ENCODE peak calls at places on chromosome 14, in five cellular contexts. Q, J, H, U and C are unnamed samples.

GRCh38 chr14:106276326-106277267 is 750.2 kb downstream of the TMEM121 start:
- DNase-seq in Q (no peak), J (no peak), H (no peak), U (no peak), C (peak)

GRCh38 chr14:65927871-65928270 is 515.3 kb downstream of the FUT8 start:
- DNase-seq in Q (no peak), J (peak), H (no peak), U (peak), C (peak)

GRCh38 chr14:48598458-48598857 is 923.1 kb upstream of the MDGA2 start:
- DNase-seq in Q (no peak), J (no peak), H (no peak), U (no peak), C (no peak)

GRCh38 chr14:57732886-57733285 is 133.0 kb downstream of the SLC35F4 start:
- DNase-seq in Q (no peak), J (no peak), H (peak), U (no peak), C (no peak)

GRCh38 chr14:36647827-36648753 is 13.6 kb upstream of the PAX9 start:
- DNase-seq in Q (peak), J (peak), H (peak), U (no peak), C (no peak)

GRCh38 chr14:61527325-61528100 is 167.8 kb upstream of the HIF1A start:
- DNase-seq in Q (peak), J (no peak), H (peak), U (no peak), C (no peak)

GRCh38 chr14:33457617-33458016 is 493.3 kb downstream of the EGLN3 start:
- DNase-seq in Q (no peak), J (no peak), H (peak), U (no peak), C (no peak)

GRCh38 chr14:66140213-66140918 is 345.8 kb upstream of the CCDC196 start:
- DNase-seq in Q (no peak), J (no peak), H (no peak), U (no peak), C (peak)

GRCh38 chr14:70811578-70811977 is 2.3 kb upstream of the MAP3K9 start:
- DNase-seq in Q (peak), J (no peak), H (no peak), U (no peak), C (no peak)

GRCh38 chr14:94174622-94175402 is 690 bp downstream of the PPP4R4 start:
- DNase-seq in Q (no peak), J (peak), H (no peak), U (no peak), C (no peak)

GRCh38 chr14:99578541-99579044 is 25.4 kb downstream of the CCDC85C start:
- DNase-seq in Q (no peak), J (no peak), H (no peak), U (no peak), C (no peak)

GRCh38 chr14:20477211-20477876 is 8.1 kb downstream of the PNP start:
- DNase-seq in Q (no peak), J (no peak), H (peak), U (peak), C (peak)

GRCh38 chr14:66234411-66234810 is 251.8 kb upstream of the CCDC196 start:
- DNase-seq in Q (no peak), J (no peak), H (no peak), U (no peak), C (no peak)

GRCh38 chr14:74425525-74426201 is 347 bp downstream of the SYNDIG1L start:
- DNase-seq in Q (no peak), J (peak), H (no peak), U (peak), C (no peak)

GRCh38 chr14:37172936-37173613 is 669 bp upstream of the SLC25A21 start:
- DNase-seq in Q (no peak), J (no peak), H (no peak), U (no peak), C (no peak)

GRCh38 chr14:56119221-56119967 is 1.2 kb downstream of the PELI2 start:
- DNase-seq in Q (no peak), J (peak), H (peak), U (no peak), C (no peak)

GRCh38 chr14:33287204-33287603 is 348.5 kb downstream of the NPAS3 start:
- DNase-seq in Q (no peak), J (no peak), H (no peak), U (no peak), C (no peak)

GRCh38 chr14:68552597-68552996 is 240.3 kb downstream of the ZFP36L1 start:
- DNase-seq in Q (no peak), J (no peak), H (peak), U (no peak), C (no peak)

GRCh38 chr14:65012353-65012752 is 25.7 kb downstream of the FNTB start:
- DNase-seq in Q (no peak), J (no peak), H (no peak), U (no peak), C (no peak)

GRCh38 chr14:103003351-103003615 is 54.1 kb downstream of the CDC42BPB start:
- DNase-seq in Q (no peak), J (peak), H (no peak), U (no peak), C (no peak)

GRCh38 chr14:85358136-85358785 is 171.7 kb upstream of the FLRT2 start:
- DNase-seq in Q (no peak), J (no peak), H (no peak), U (no peak), C (no peak)

GRCh38 chr14:97513891-97514290 is 716.7 kb downstream of the VRK1 start:
- DNase-seq in Q (no peak), J (no peak), H (no peak), U (no peak), C (no peak)

GRCh38 chr14:73239463-73240241 is 2.3 kb downstream of the PAPLN start:
- DNase-seq in Q (no peak), J (peak), H (no peak), U (no peak), C (no peak)

GRCh38 chr14:38290601-38291190 is 34.8 kb upstream of the CLEC14A start:
- DNase-seq in Q (peak), J (no peak), H (peak), U (no peak), C (no peak)

GRCh38 chr14:60945984-60946383 is 34.9 kb downstream of the TRMT5 start:
- DNase-seq in Q (no peak), J (no peak), H (no peak), U (no peak), C (peak)

GRCh38 chr14:35895256-35895655 is 69.1 kb downstream of the BRMS1L start:
- DNase-seq in Q (no peak), J (no peak), H (no peak), U (no peak), C (no peak)

GRCh38 chr14:73460691-73461127 is 2.4 kb upstream of the NUMB start:
- DNase-seq in Q (no peak), J (no peak), H (peak), U (no peak), C (no peak)

GRCh38 chr14:51368721-51369163 is 128.7 kb downstream of the TMX1 start:
- DNase-seq in Q (no peak), J (no peak), H (peak), U (no peak), C (no peak)

GRCh38 chr14:97536421-97536820 is 739.2 kb downstream of the VRK1 start:
- DNase-seq in Q (no peak), J (no peak), H (no peak), U (no peak), C (no peak)

GRCh38 chr14:82855912-82856381 is 1322.3 kb upstream of the SEL1L start:
- DNase-seq in Q (no peak), J (no peak), H (peak), U (no peak), C (peak)

GRCh38 chr14:57943038-57943437 is 77.1 kb upstream of the SLC35F4 start:
- DNase-seq in Q (no peak), J (no peak), H (no peak), U (no peak), C (peak)

GRCh38 chr14:21300892-21301291 is 21.0 kb downstream of the RPGRIP1 start:
- DNase-seq in Q (no peak), J (peak), H (no peak), U (no peak), C (no peak)

GRCh38 chr14:100294213-100294962 is 11.9 kb downstream of the SLC25A29 start:
- DNase-seq in Q (no peak), J (peak), H (no peak), U (no peak), C (no peak)

GRCh38 chr14:69170848-69171247 is 17.9 kb upstream of the DCAF5 start:
- DNase-seq in Q (no peak), J (no peak), H (no peak), U (no peak), C (no peak)

GRCh38 chr14:74402264-74403251 is 23.5 kb downstream of the SYNDIG1L start:
- DNase-seq in Q (no peak), J (peak), H (no peak), U (no peak), C (no peak)

GRCh38 chr14:59511916-59512530 is 27.7 kb downstream of the JKAMP start:
- DNase-seq in Q (no peak), J (peak), H (peak), U (no peak), C (peak)

GRCh38 chr14:77281852-77282251 is 10.8 kb upstream of the NGB start:
- DNase-seq in Q (no peak), J (no peak), H (no peak), U (no peak), C (no peak)

GRCh38 chr14:106564058-106564643 is 1037.8 kb downstream of the TMEM121 start:
- DNase-seq in Q (peak), J (peak), H (no peak), U (peak), C (peak)

GRCh38 chr14:93112891-93113677 is 2.6 kb downstream of the ITPK1 start:
- DNase-seq in Q (peak), J (peak), H (peak), U (peak), C (peak)

GRCh38 chr14:54170301-54170700 is 213.7 kb upstream of the BMP4 start:
- DNase-seq in Q (no peak), J (no peak), H (no peak), U (no peak), C (no peak)

GRCh38 chr14:54166049-54166950 is 209.7 kb upstream of the BMP4 start:
- DNase-seq in Q (no peak), J (no peak), H (no peak), U (no peak), C (no peak)

GRCh38 chr14:54172114-54172513 is 215.5 kb upstream of the BMP4 start:
- DNase-seq in Q (no peak), J (no peak), H (no peak), U (no peak), C (peak)

GRCh38 chr14:54169254-54169924 is 212.8 kb upstream of the BMP4 start:
- DNase-seq in Q (no peak), J (no peak), H (peak), U (no peak), C (peak)

GRCh38 chr14:54168489-54168888 is 211.9 kb upstream of the BMP4 start:
- DNase-seq in Q (no peak), J (no peak), H (peak), U (no peak), C (no peak)
- H3K4me3 ChIP-seq in Q (no peak), J (no peak), H (no peak), U (no peak), C (no peak)

DNA sequence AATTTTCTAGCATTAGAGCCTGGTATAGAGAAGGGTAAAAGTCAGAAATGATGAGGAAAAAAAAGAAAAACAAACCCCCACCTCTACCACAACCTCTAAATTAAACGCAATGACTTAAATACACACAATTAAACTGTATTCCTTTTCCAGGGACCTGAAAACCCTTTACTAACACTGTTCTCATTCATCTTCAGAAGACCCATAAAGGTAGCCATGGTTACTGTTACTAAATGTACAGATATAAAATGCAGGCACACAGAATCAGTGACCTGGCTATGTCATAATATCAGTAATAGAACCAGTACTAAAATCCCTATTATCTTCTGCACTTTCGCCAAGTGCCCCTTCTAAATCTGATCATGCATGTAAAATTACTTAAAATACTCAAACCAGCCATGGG is 1.4 kb downstream of the ACIN1 start:
- DNase-seq in Q (no peak), J (no peak), H (no peak), U (no peak), C (no peak)
- H3K4me3 ChIP-seq in Q (peak), J (no peak), H (no peak), U (peak), C (peak)

GRCh38 chr14:104140213-104140462 is 1.8 kb downstream of the KIF26A start:
- DNase-seq in Q (no peak), J (no peak), H (no peak), U (no peak), C (no peak)
- H3K4me3 ChIP-seq in Q (no peak), J (no peak), H (no peak), U (no peak), C (no peak)

DNA sequence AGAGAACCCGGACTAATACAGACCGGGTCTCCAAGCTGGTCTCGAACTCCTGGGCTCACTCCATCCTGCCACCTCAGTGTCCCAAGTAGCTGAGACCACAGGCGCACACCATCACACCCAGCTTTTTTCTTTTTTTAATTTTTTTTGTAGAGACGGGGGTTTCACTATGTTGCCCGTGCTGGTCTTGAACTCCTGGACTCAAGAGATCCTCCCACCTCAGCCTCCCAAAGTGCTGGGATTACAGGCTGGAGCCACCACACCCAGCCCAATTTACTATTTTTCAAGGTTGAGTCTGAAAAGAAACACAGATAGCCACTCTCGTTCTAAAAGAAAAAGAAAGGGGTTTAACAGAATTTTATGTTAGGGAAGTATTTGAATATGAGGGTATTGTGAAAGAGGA is 1.8 kb downstream of the ERO1A start:
- DNase-seq in Q (no peak), J (no peak), H (no peak), U (no peak), C (no peak)
- H3K4me3 ChIP-seq in Q (peak), J (no peak), H (peak), U (no peak), C (no peak)

DNA sequence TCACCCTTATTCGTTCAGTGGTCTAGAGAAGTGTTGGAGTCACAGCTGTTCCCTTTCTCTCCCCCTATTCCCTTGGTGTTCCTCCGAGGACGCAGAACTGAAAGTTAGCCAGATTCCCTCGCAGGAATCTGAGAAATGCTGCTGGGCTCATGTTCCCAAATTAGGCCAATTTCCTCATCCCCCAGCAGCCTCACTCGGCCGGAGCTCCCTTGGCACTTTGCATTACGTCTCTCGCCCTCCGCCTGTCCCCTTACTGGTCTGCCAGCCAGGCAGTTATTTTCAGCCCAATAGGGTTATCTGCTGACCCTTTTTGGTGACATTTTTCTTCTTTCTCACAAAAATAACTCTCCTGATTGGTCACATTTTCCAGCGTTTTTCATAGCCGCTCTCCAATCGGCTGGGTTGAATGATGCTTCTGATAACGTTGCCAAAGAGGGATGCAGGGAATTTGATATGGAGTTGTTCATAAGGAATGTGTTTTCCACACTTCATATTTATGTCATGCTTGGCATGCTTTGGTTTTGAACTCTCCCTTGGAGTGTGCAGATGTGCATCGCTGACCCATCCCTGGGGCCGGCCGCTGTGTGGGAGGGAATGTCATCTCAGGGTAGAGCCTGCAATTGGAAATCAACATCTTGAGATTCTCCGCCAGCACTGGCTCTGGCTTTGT is 9.9 kb downstream of the IFT43 start:
- DNase-seq in Q (no peak), J (no peak), H (no peak), U (no peak), C (no peak)
- H3K4me3 ChIP-seq in Q (no peak), J (no peak), H (no peak), U (no peak), C (no peak)

GRCh38 chr14:49971156-49972141 is 78.6 kb downstream of the ARF6 start:
- DNase-seq in Q (no peak), J (no peak), H (no peak), U (peak), C (peak)
- H3K4me3 ChIP-seq in Q (no peak), J (no peak), H (no peak), U (peak), C (no peak)

DNA sequence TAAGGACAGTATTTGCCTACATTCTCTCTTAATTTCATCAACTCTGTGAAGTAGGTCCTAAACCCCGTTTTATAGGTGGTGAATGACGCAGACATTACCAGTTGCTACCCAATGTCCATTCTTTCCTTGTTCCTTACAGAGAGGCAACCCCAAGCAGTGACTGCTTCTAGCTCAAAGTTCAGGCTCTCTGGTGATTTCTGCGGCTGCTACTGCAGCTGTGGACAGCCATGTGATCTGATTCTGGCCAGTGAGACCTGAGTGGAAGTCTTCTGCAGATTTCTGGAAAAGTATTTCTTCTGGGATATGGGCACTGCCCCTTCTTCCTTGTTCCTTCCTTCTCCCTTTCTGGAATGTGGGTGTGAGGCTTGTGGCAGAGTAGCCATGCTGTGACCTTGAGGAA is 82.9 kb downstream of the ARF6 start:
- DNase-seq in Q (no peak), J (no peak), H (no peak), U (no peak), C (no peak)
- H3K4me3 ChIP-seq in Q (no peak), J (no peak), H (no peak), U (no peak), C (no peak)